ENCODE peak calls at places on chromosomes 12 and 14, in five cellular contexts. R is HCT116, G is H1, C is K562, Q is GM12878. I is an unnamed sample.

GRCh38 chr12:7583471-7583870 is 79.9 kb upstream of the CD163 start:
- DNase-seq in R (no peak), G (no peak), C (no peak), Q (no peak), I (no peak)

GRCh38 chr14:99884834-99885648 is 91.8 kb downstream of the EML1 start:
- DNase-seq in R (peak; percentile 40), G (no peak), C (peak; percentile 52), Q (peak; percentile 7), I (peak; percentile 52)

GRCh38 chr12:72366255-72366654 is 94.1 kb downstream of the TRHDE start:
- DNase-seq in R (no peak), G (no peak), C (no peak), Q (no peak), I (no peak)

GRCh38 chr12:115700896-115701465 is 576.5 kb downstream of the MED13L start:
- DNase-seq in R (no peak), G (no peak), C (no peak), Q (no peak), I (no peak)

GRCh38 chr12:63844391-63845341 is at the start of gene SRGAP1:
- DNase-seq in R (no peak), G (no peak), C (peak; percentile 22), Q (no peak), I (peak; percentile 44)

GRCh38 chr14:50741571-50741970 is 73.5 kb upstream of the SAV1 start:
- DNase-seq in R (peak; percentile 16), G (no peak), C (peak; percentile 2), Q (no peak), I (no peak)

GRCh38 chr12:116297224-116297834 is 19.8 kb upstream of the MED13L start:
- DNase-seq in R (no peak), G (no peak), C (no peak), Q (no peak), I (no peak)

GRCh38 chr12:45712319-45712718 is 17.2 kb upstream of the ARID2 start:
- DNase-seq in R (no peak), G (no peak), C (no peak), Q (no peak), I (no peak)

GRCh38 chr12:103771466-103771865 is 69.6 kb downstream of the NT5DC3 start:
- DNase-seq in R (no peak), G (peak; percentile 38), C (peak; percentile 51), Q (no peak), I (peak; percentile 42)

GRCh38 chr14:66508846-66509621 is 1.1 kb downstream of the GPHN start:
- DNase-seq in R (no peak), G (no peak), C (peak; percentile 43), Q (peak; percentile 55), I (no peak)

GRCh38 chr14:49677643-49678042 is 10.4 kb downstream of the POLE2 start:
- DNase-seq in R (no peak), G (no peak), C (no peak), Q (no peak), I (no peak)

GRCh38 chr12:10701226-10701681 is 21.9 kb downstream of the YBX3 start:
- DNase-seq in R (no peak), G (no peak), C (no peak), Q (no peak), I (no peak)

GRCh38 chr12:5264006-5264405 is 167.9 kb upstream of the NTF3 start:
- DNase-seq in R (no peak), G (no peak), C (peak; percentile 15), Q (no peak), I (no peak)

GRCh38 chr12:67161322-67161918 is 107.7 kb upstream of the CAND1 start:
- DNase-seq in R (no peak), G (no peak), C (peak; percentile 44), Q (no peak), I (peak; percentile 18)

GRCh38 chr12:107349008-107349747 is 255.8 kb upstream of the CRY1 start:
- DNase-seq in R (peak; percentile 94), G (no peak), C (no peak), Q (no peak), I (peak; percentile 98)

GRCh38 chr14:94110552-94111181 is at the start of gene IFI27:
- DNase-seq in R (no peak), G (no peak), C (peak; percentile 70), Q (no peak), I (no peak)

GRCh38 chr14:65821224-65821753 is 408.8 kb downstream of the FUT8 start:
- DNase-seq in R (no peak), G (no peak), C (no peak), Q (no peak), I (no peak)

GRCh38 chr12:44246481-44247105 is 410.7 kb downstream of the TMEM117 start:
- DNase-seq in R (no peak), G (no peak), C (no peak), Q (no peak), I (no peak)

GRCh38 chr12:50257226-50258166 is 25.8 kb downstream of the LIMA1 start:
- DNase-seq in R (no peak), G (no peak), C (no peak), Q (no peak), I (no peak)

GRCh38 chr14:80867091-80867490 is 74.4 kb downstream of the CEP128 start:
- DNase-seq in R (no peak), G (no peak), C (no peak), Q (no peak), I (no peak)

GRCh38 chr14:28767851-28768548 is 1.4 kb downstream of the FOXG1 start:
- DNase-seq in R (no peak), G (no peak), C (peak; percentile 69), Q (no peak), I (no peak)

GRCh38 chr12:70919597-70920035 is 922 bp downstream of the PTPRR start:
- DNase-seq in R (no peak), G (no peak), C (peak; percentile 4), Q (no peak), I (no peak)

GRCh38 chr12:122956028-122956427 is 10.2 kb downstream of the ABCB9 start:
- DNase-seq in R (no peak), G (no peak), C (no peak), Q (no peak), I (no peak)

GRCh38 chr14:99516156-99517045 is 35.2 kb downstream of the CCNK start:
- DNase-seq in R (no peak), G (no peak), C (no peak), Q (no peak), I (no peak)

DNA sequence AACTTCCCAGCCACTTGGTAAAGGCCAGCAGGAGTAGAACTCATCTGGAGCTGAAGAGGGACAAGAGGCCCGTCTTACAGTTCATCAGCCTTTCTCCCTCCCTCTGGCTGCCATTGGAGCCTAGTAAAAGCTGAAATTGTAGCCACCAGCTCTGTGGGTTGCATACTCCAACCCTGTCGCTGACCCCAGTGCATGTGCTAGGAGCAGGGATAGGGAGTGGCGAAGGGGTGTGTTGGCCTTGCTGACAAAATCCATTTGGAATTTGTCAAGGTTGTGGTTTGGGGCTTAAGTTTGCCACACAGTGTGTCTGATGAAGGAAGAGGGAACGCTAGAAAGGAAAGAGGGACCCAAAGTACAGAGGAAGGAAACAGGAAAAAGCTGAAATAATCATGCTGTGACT is 4.0 kb upstream of the ARF3 start:
- DNase-seq in R (no peak), G (no peak), C (no peak), Q (no peak), I (no peak)
- TF ChIP-seq ZNF274 in R (no peak), G (no peak), C (no peak), Q (no peak), I (no peak)

GRCh38 chr12:57454566-57455373 is at the start of gene INHBE:
- DNase-seq in R (no peak), G (peak; percentile 84), C (peak; percentile 90), Q (no peak), I (peak; percentile 92)

GRCh38 chr12:57456145-57456700 is 1.1 kb downstream of the INHBE start:
- DNase-seq in R (no peak), G (no peak), C (peak; percentile 75), Q (no peak), I (peak; percentile 77)

GRCh38 chr12:57454213-57454565 is 918 bp upstream of the INHBE start:
- DNase-seq in R (no peak), G (no peak), C (no peak), Q (no peak), I (no peak)

GRCh38 chr12:57456737-57457490 is 1.8 kb downstream of the INHBE start:
- DNase-seq in R (no peak), G (no peak), C (no peak), Q (no peak), I (no peak)

DNA sequence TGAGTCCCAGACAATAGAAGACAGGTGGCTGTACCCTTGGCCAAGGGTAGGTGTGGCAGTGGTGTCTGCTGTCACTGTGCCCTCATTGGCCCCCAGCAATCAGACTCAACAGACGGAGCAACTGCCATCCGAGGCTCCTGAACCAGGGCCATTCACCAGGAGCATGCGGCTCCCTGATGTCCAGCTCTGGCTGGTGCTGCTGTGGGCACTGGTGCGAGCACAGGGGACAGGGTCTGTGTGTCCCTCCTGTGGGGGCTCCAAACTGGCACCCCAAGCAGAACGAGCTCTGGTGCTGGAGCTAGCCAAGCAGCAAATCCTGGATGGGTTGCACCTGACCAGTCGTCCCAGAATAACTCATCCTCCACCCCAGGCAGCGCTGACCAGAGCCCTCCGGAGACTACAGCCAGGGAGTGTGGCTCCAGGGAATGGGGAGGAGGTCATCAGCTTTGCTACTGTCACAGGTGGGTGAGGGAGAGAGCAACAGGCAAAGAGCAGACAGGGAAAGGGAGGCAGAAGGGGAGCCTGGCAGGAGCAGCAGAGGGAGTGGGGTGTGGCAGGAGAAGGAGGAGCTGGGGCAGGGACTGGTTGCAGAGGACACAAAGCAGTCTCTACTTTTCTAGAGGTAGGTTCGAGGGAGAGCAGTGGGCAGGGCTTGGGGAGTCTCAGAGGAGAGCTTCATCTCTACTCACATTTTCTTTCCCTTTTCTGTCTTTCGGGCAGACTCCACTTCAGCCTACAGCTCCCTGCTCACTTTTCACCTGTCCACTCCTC is 452 bp downstream of the INHBE start:
- DNase-seq in R (no peak), G (no peak), C (no peak), Q (no peak), I (no peak)
- TF ChIP-seq SRF in R (no peak), G (no peak), C (no peak), Q (no peak), I (no peak)

GRCh38 chr12:56252649-56253048 is 5.5 kb downstream of the ANKRD52 start:
- DNase-seq in R (no peak), G (no peak), C (no peak), Q (no peak), I (no peak)
- TF ChIP-seq ZNF274 in R (no peak), G (no peak), C (no peak), Q (no peak), I (no peak)

GRCh38 chr12:9646794-9647622 is 22.5 kb upstream of the CLEC2D start:
- DNase-seq in R (no peak), G (no peak), C (peak; percentile 63), Q (no peak), I (no peak)

GRCh38 chr12:9651265-9651729 is 18.2 kb upstream of the CLEC2D start:
- DNase-seq in R (no peak), G (no peak), C (peak; percentile 60), Q (no peak), I (no peak)

GRCh38 chr12:9647825-9648700 is 21.4 kb upstream of the CLEC2D start:
- DNase-seq in R (no peak), G (peak; percentile 41), C (peak; percentile 91), Q (peak; percentile 89), I (peak; percentile 74)

GRCh38 chr12:9648701-9649531 is 20.6 kb upstream of the CLEC2D start:
- DNase-seq in R (no peak), G (no peak), C (no peak), Q (no peak), I (no peak)

DNA sequence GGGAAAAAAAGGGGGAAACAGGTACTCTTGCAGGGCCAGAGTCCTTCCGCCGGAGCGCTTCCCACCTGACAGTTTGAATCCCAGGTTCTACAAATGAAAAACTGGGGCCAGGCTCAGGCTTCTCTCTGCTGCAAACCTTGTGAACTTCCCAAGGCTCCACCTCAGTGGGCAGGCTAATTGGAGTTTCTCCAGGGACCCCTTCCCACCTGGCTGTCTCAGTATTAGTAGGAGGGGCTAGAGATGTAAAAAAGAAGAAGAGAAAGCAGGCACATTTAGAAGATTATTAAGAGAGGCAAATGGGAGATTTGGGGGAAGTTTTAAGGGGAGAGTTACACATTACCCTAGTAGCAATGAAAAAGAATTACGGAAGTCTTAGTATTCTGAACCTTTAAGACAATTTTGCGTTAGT is 20.0 kb upstream of the CLEC2D start:
- DNase-seq in R (no peak), G (no peak), C (peak; percentile 41), Q (peak; percentile 59), I (no peak)
- TF ChIP-seq SRF in R (no peak), G (no peak), C (no peak), Q (no peak), I (no peak)